ENCODE peak calls at places on chromosome 18, in ten cellular contexts. P is H9; T is uterus; X is pancreas; V is left ventricle myocardium inferior; Z is MM.1S; F is CD8-positive, alpha-beta T cell; L is cardiac muscle cell; E is fibroblast of lung; N is tibial nerve. M is an unnamed sample.

GRCh38 chr18:27656167-27656778 is 471.2 kb upstream of the CHST9 start:
- DNase-seq in P (no peak), T (no peak), X (no peak), V (no peak), Z (no peak), F (no peak), L (no peak), E (peak; percentile 81), N (no peak), M (no peak)

GRCh38 chr18:26159353-26159752 is 25.7 kb downstream of the PSMA8 start:
- DNase-seq in P (no peak), T (no peak), X (no peak), V (no peak), Z (peak; percentile 28), F (no peak), L (peak; percentile 5), E (no peak), N (no peak), M (no peak)

GRCh38 chr18:60099709-60100108 is 199.9 kb downstream of the PMAIP1 start:
- DNase-seq in P (no peak), T (no peak), X (no peak), V (no peak), Z (no peak), F (no peak), L (no peak), E (no peak), N (no peak), M (no peak)

GRCh38 chr18:57585421-57585820 is 1.1 kb downstream of the FECH start:
- DNase-seq in P (no peak), T (no peak), X (no peak), V (no peak), Z (no peak), F (no peak), L (peak; percentile 3), E (peak; percentile 56), N (no peak), M (no peak)

GRCh38 chr18:48933578-48934399 is 17.0 kb downstream of the SMAD7 start:
- DNase-seq in P (no peak), T (no peak), X (peak; percentile 67), V (no peak), Z (peak; percentile 59), F (no peak), L (no peak), E (no peak), N (no peak), M (no peak)

GRCh38 chr18:40555914-40556313 is 1399.1 kb upstream of the PIK3C3 start:
- DNase-seq in P (no peak), T (no peak), X (no peak), V (no peak), Z (no peak), F (no peak), L (peak; percentile 26), E (peak; percentile 28), N (no peak), M (no peak)

GRCh38 chr18:57743008-57743407 is 60.1 kb downstream of the ATP8B1 start:
- DNase-seq in P (no peak), T (no peak), X (no peak), V (no peak), Z (no peak), F (no peak), L (peak; percentile 34), E (peak; percentile 95), N (no peak), M (no peak)

GRCh38 chr18:31976242-31976641 is 33.3 kb upstream of the TRAPPC8 start:
- DNase-seq in P (no peak), T (no peak), X (no peak), V (no peak), Z (no peak), F (no peak), L (no peak), E (no peak), N (no peak), M (no peak)

GRCh38 chr18:11950824-11951223 is 30.5 kb upstream of the IMPA2 start:
- DNase-seq in P (no peak), T (no peak), X (peak; percentile 55), V (no peak), Z (no peak), F (no peak), L (no peak), E (no peak), N (no peak), M (no peak)

GRCh38 chr18:36419188-36419912 is 121.8 kb downstream of the FHOD3 start:
- DNase-seq in P (no peak), T (no peak), X (no peak), V (no peak), Z (no peak), F (no peak), L (no peak), E (no peak), N (no peak), M (no peak)

GRCh38 chr18:27136208-27136535 is 48.9 kb downstream of the CHST9 start:
- DNase-seq in P (peak; percentile 71), T (no peak), X (no peak), V (no peak), Z (no peak), F (no peak), L (peak; percentile 0), E (peak; percentile 30), N (no peak), M (peak; percentile 68)

GRCh38 chr18:64982414-64983096 is 768.3 kb upstream of the CDH7 start:
- DNase-seq in P (no peak), T (no peak), X (no peak), V (no peak), Z (no peak), F (no peak), L (no peak), E (no peak), N (no peak), M (no peak)

GRCh38 chr18:14189858-14190257 is 57.6 kb upstream of the ZNF519 start:
- DNase-seq in P (no peak), T (no peak), X (no peak), V (no peak), Z (no peak), F (no peak), L (peak; percentile 9), E (peak; percentile 27), N (no peak), M (no peak)

GRCh38 chr18:35525795-35526475 is 28.2 kb upstream of the INO80C start:
- DNase-seq in P (no peak), T (no peak), X (no peak), V (no peak), Z (no peak), F (no peak), L (peak; percentile 25), E (no peak), N (no peak), M (no peak)

GRCh38 chr18:48222118-48222517 is 187.1 kb downstream of the ZBTB7C start:
- DNase-seq in P (no peak), T (peak; percentile 67), X (no peak), V (peak; percentile 40), Z (peak; percentile 94), F (no peak), L (peak; percentile 81), E (peak; percentile 52), N (no peak), M (no peak)

GRCh38 chr18:57771183-57771582 is 31.9 kb downstream of the ATP8B1 start:
- DNase-seq in P (no peak), T (no peak), X (no peak), V (no peak), Z (no peak), F (no peak), L (no peak), E (no peak), N (no peak), M (no peak)

GRCh38 chr18:79598046-79598884 is 81.3 kb upstream of the CTDP1 start:
- DNase-seq in P (no peak), T (no peak), X (peak; percentile 37), V (peak; percentile 11), Z (no peak), F (no peak), L (no peak), E (no peak), N (no peak), M (no peak)

GRCh38 chr18:36693931-36694661 is 134.7 kb downstream of the TPGS2 start:
- DNase-seq in P (no peak), T (no peak), X (no peak), V (no peak), Z (no peak), F (no peak), L (no peak), E (peak; percentile 53), N (no peak), M (no peak)

GRCh38 chr18:46252754-46253153 is 148.6 kb downstream of the HAUS1 start:
- DNase-seq in P (no peak), T (no peak), X (no peak), V (no peak), Z (no peak), F (no peak), L (peak; percentile 28), E (no peak), N (no peak), M (no peak)
- H3K4me1 ChIP-seq in P (peaks cover 4% of the 10 kb centered on the region), T (no peaks in the 10 kb centered on the region), X (no peaks in the 10 kb centered on the region), V (peaks cover 44% of the 10 kb centered on the region), Z (peaks cover 32% of the 10 kb centered on the region), F (peaks cover 35% of the 10 kb centered on the region), L (peaks cover 7% of the 10 kb centered on the region), E (peaks cover 8% of the 10 kb centered on the region), N (no peaks in the 10 kb centered on the region), M (peaks cover 8% of the 10 kb centered on the region)

GRCh38 chr18:9612989-9613388 is 1.4 kb downstream of the PPP4R1 start:
- DNase-seq in P (no peak), T (no peak), X (no peak), V (no peak), Z (no peak), F (no peak), L (no peak), E (no peak), N (no peak), M (no peak)
- TF ChIP-seq CTCF in P (no peak), T (no peak), X (no peak), V (no peak), Z (no peak), F (no peak), L (no peak), E (no peak), N (no peak), M (no peak)

DNA sequence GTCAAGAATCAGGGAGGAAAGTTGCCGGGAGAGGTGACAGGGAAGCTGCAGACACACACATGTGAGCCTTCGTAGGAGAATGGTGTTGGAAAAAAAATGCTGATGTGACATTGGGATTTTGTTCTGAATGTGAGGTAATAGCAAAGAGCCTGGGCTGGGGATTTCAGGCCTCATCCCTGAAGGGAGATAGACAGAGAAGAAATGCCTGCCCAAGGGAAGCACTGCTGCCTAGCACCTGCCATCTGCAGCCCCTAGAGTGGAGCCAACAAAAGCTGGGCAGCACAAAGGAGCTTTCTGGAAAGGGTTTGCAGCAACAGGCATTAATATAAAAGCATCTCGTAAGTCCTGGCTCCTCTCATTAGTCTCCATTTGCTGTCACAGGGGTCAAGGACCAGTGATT is 157.3 kb upstream of the SLC14A2 start:
- DNase-seq in P (no peak), T (no peak), X (no peak), V (no peak), Z (no peak), F (no peak), L (no peak), E (no peak), N (no peak), M (no peak)
- H3K4me1 ChIP-seq in P (no peaks in the 10 kb centered on the region), T (no peaks in the 10 kb centered on the region), X (no peaks in the 10 kb centered on the region), V (peaks cover 16% of the 10 kb centered on the region), Z (no peaks in the 10 kb centered on the region), F (no peaks in the 10 kb centered on the region), L (no peaks in the 10 kb centered on the region), E (no peaks in the 10 kb centered on the region), N (no peaks in the 10 kb centered on the region), M (no peaks in the 10 kb centered on the region)

DNA sequence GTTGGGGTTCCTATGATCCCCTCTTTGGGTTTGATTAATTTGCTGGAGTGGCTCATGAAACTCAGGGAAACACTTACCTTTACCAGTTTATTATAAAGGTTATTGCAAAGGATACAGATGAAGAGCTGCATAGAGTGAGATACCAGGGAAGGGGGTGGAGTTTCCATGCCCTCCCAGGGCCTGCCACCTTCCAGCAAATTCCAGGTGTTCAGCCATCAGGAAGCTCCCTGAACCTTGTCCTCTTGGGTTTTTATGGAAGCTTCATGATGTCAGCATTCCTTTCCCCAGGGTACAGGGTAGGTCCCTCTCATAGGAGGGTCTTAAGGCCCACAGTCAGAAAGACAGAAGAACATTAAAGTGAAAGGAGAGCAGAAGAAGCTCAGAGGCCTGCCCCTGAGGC is 123.9 kb upstream of the DCC start:
- DNase-seq in P (no peak), T (no peak), X (no peak), V (no peak), Z (no peak), F (no peak), L (no peak), E (no peak), N (no peak), M (no peak)
- TF ChIP-seq CTCF in P (no peak), T (no peak), X (no peak), V (no peak), Z (no peak), F (no peak), L (no peak), E (no peak), N (no peak), M (no peak)